ENCODE peak calls at places on chromosomes 11 and 22, in five cellular contexts. K is HL-60, L is AG09309, I is AG10803, E is fibroblast of the aortic adventitia. X is an unnamed sample.
A peak's percentile ranks its signal among the peaks of the same experiment; 100 is the strongest.

GRCh38 chr11:62542750-62543567 is 3.6 kb downstream of the AHNAK start:
- DNase-seq in K (peak; percentile 62), L (no peak), I (peak; percentile 85), E (peak; percentile 86), X (peak; percentile 82)

GRCh38 chr11:100889758-100890157 is 202.7 kb downstream of the ARHGAP42 start:
- DNase-seq in K (no peak), L (no peak), I (no peak), E (no peak), X (no peak)

GRCh38 chr22:26656896-26657851 is at the start of gene MIAT:
- DNase-seq in K (no peak), L (no peak), I (no peak), E (no peak), X (peak; percentile 30)

GRCh38 chr11:13463779-13464290 is 813 bp upstream of the BTBD10 start:
- DNase-seq in K (peak; percentile 51), L (no peak), I (no peak), E (no peak), X (no peak)

GRCh38 chr11:112302226-112302868 is 41.7 kb upstream of the PLET1 start:
- DNase-seq in K (no peak), L (no peak), I (peak; percentile 33), E (peak; percentile 52), X (peak; percentile 60)

GRCh38 chr22:30941363-30941740 is 27.2 kb downstream of the MORC2 start:
- DNase-seq in K (no peak), L (no peak), I (no peak), E (no peak), X (no peak)

GRCh38 chr11:88252208-88252607 is 77.0 kb upstream of the RAB38 start:
- DNase-seq in K (no peak), L (no peak), I (no peak), E (no peak), X (no peak)

GRCh38 chr11:34224434-34224966 is 119.1 kb downstream of the NAT10 start:
- DNase-seq in K (no peak), L (no peak), I (no peak), E (no peak), X (no peak)

GRCh38 chr11:87767615-87768014 is 407.6 kb downstream of the RAB38 start:
- DNase-seq in K (no peak), L (no peak), I (no peak), E (no peak), X (no peak)

GRCh38 chr11:132358573-132358953 is 988.1 kb downstream of the NTM start:
- DNase-seq in K (no peak), L (no peak), I (no peak), E (no peak), X (no peak)

GRCh38 chr22:34760276-34761008 is 305.5 kb upstream of the ISX start:
- DNase-seq in K (no peak), L (no peak), I (no peak), E (no peak), X (no peak)

GRCh38 chr11:862028-862703 is 19.5 kb downstream of the TSPAN4 start:
- DNase-seq in K (no peak), L (no peak), I (no peak), E (no peak), X (no peak)

GRCh38 chr22:20199413-20199842 is 48.6 kb upstream of the CCDC188 start:
- DNase-seq in K (no peak), L (no peak), I (no peak), E (no peak), X (no peak)

GRCh38 chr11:9280655-9281301 is 15.6 kb upstream of the DENND5A start:
- DNase-seq in K (peak; percentile 78), L (no peak), I (peak; percentile 58), E (peak; percentile 15), X (peak; percentile 75)

GRCh38 chr22:19522190-19522880 is 1.9 kb downstream of the CLDN5 start:
- DNase-seq in K (no peak), L (no peak), I (no peak), E (no peak), X (no peak)

GRCh38 chr11:67493548-67494370 is 10.9 kb downstream of the AIP start:
- DNase-seq in K (no peak), L (no peak), I (no peak), E (no peak), X (no peak)

GRCh38 chr11:35235944-35236666 is 97.1 kb downstream of the CD44 start:
- DNase-seq in K (no peak), L (no peak), I (peak; percentile 87), E (peak; percentile 25), X (no peak)

GRCh38 chr11:46759196-46759595 is 40.2 kb downstream of the F2 start:
- DNase-seq in K (no peak), L (no peak), I (no peak), E (no peak), X (no peak)

GRCh38 chr22:30701872-30702271 is 7.2 kb downstream of the OSBP2 start:
- DNase-seq in K (no peak), L (no peak), I (peak; percentile 47), E (peak; percentile 22), X (no peak)

GRCh38 chr11:100855466-100856067 is 168.5 kb downstream of the ARHGAP42 start:
- DNase-seq in K (no peak), L (no peak), I (peak; percentile 65), E (peak; percentile 83), X (peak; percentile 80)

GRCh38 chr11:70544774-70545625 is 146.7 kb downstream of the CTTN start:
- DNase-seq in K (no peak), L (no peak), I (peak; percentile 20), E (no peak), X (no peak)

GRCh38 chr11:7170431-7170830 is 81.3 kb upstream of the SYT9 start:
- DNase-seq in K (no peak), L (no peak), I (no peak), E (no peak), X (peak; percentile 12)

GRCh38 chr11:62048101-62048500 is 75.7 kb upstream of the INCENP start:
- DNase-seq in K (no peak), L (no peak), I (peak; percentile 46), E (peak; percentile 28), X (peak; percentile 76)

GRCh38 chr22:27094633-27095308 is 437.4 kb downstream of the MIAT start:
- DNase-seq in K (no peak), L (no peak), I (peak; percentile 93), E (peak; percentile 96), X (no peak)

GRCh38 chr11:37500425-37500824 is 902.4 kb upstream of the RAG2 start:
- DNase-seq in K (no peak), L (no peak), I (no peak), E (no peak), X (no peak)

GRCh38 chr22:28025333-28025732 is 106.3 kb upstream of the PITPNB start:
- DNase-seq in K (no peak), L (no peak), I (no peak), E (no peak), X (no peak)

GRCh38 chr22:50308597-50308935 is 1.1 kb upstream of the PLXNB2 start:
- DNase-seq in K (peak; percentile 37), L (no peak), I (peak; percentile 88), E (peak; percentile 48), X (peak; percentile 86)

GRCh38 chr11:22341582-22341919 is 3.4 kb downstream of the SLC17A6 start:
- DNase-seq in K (no peak), L (no peak), I (no peak), E (no peak), X (no peak)

GRCh38 chr11:22342599-22343138 is 4.5 kb downstream of the SLC17A6 start:
- DNase-seq in K (no peak), L (no peak), I (no peak), E (no peak), X (no peak)

GRCh38 chr11:22338465-22338810 is 257 bp downstream of the SLC17A6 start:
- DNase-seq in K (no peak), L (no peak), I (no peak), E (no peak), X (no peak)

GRCh38 chr11:22343411-22344032 is 5.3 kb downstream of the SLC17A6 start:
- DNase-seq in K (no peak), L (no peak), I (no peak), E (no peak), X (no peak)

GRCh38 chr11:22340803-22341581 is 2.8 kb downstream of the SLC17A6 start:
- DNase-seq in K (no peak), L (no peak), I (no peak), E (no peak), X (no peak)
- TF ChIP-seq CTCF in K (no peak), L (no peak), I (no peak), E (no peak), X (no peak)

GRCh38 chr11:129077191-129077590 is 114.9 kb downstream of the ARHGAP32 start:
- DNase-seq in K (no peak), L (no peak), I (no peak), E (no peak), X (no peak)
- H3K4me3 ChIP-seq in K (no peak overlapping the region), L (no peak overlapping the region), I (no peak overlapping the region), E (no peak overlapping the region), X (no peak overlapping the region)

GRCh38 chr22:47134222-47134621 is 371.8 kb downstream of the TBC1D22A start:
- DNase-seq in K (no peak), L (no peak), I (no peak), E (no peak), X (no peak)

GRCh38 chr22:47133263-47133662 is 370.8 kb downstream of the TBC1D22A start:
- DNase-seq in K (no peak), L (no peak), I (peak; percentile 20), E (no peak), X (no peak)

GRCh38 chr22:47131611-47132427 is 369.4 kb downstream of the TBC1D22A start:
- DNase-seq in K (no peak), L (no peak), I (no peak), E (no peak), X (no peak)

GRCh38 chr22:47130883-47131610 is 368.6 kb downstream of the TBC1D22A start:
- DNase-seq in K (no peak), L (no peak), I (no peak), E (no peak), X (no peak)

DNA sequence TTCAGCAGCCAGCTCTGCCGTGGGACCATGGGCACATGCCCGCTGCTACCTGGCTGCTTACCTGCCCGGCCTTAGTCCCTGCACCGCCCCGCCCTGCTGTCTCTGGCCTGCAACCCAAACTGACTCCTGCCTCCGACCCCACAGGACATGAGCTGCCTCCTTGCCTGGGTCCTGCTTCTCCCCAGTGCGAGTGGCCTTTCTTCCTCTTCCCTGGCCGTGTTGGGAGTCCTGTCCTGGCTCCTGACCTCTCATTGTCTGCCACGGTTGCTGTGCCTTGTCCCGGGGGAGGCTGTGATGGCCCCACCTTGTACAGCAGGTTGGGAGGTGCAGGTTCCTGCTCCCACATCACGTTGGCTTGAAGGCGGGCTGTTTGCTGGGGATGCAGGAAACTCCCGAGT is 370.0 kb downstream of the TBC1D22A start:
- DNase-seq in K (no peak), L (no peak), I (no peak), E (no peak), X (no peak)
- TF ChIP-seq CTCF in K (no peak), L (no peak), I (no peak), E (no peak), X (no peak)

GRCh38 chr22:35834080-35834479 is 116.4 kb downstream of the APOL5 start:
- DNase-seq in K (no peak), L (no peak), I (no peak), E (no peak), X (no peak)

GRCh38 chr22:35838849-35839646 is 121.4 kb downstream of the APOL5 start:
- DNase-seq in K (no peak), L (peak; percentile 61), I (peak; percentile 77), E (peak; percentile 85), X (peak; percentile 86)

GRCh38 chr22:35837328-35837727 is 119.7 kb downstream of the APOL5 start:
- DNase-seq in K (no peak), L (no peak), I (no peak), E (peak; percentile 18), X (no peak)

GRCh38 chr22:35835998-35836691 is 118.5 kb downstream of the APOL5 start:
- DNase-seq in K (no peak), L (peak; percentile 83), I (peak; percentile 92), E (peak; percentile 97), X (peak; percentile 79)

GRCh38 chr22:35835267-35835997 is 117.8 kb downstream of the APOL5 start:
- DNase-seq in K (no peak), L (peak; percentile 29), I (peak; percentile 51), E (peak; percentile 87), X (peak; percentile 78)
- H3K4me3 ChIP-seq in K (no peak overlapping the region), L (peak overlapping the region; percentile 56), I (peak overlapping the region; percentile 65), E (peak overlapping the region; percentile 63), X (peak overlapping the region; percentile 64)

X was measured in fibroblast of villous mesenchyme.